ENCODE peak calls at places on chromosomes 16 and 17, in seven cellular contexts. E is A549, H is pancreas, Q is uterus, N is Panc1, G is A673, B is mesendoderm. V is an unnamed sample.
A peak's percentile ranks its signal among the peaks of the same experiment; 100 is the strongest.

GRCh38 chr17:17075037-17075755 is 32.9 kb downstream of the MPRIP start:
- DNase-seq in E (no peak), H (no peak), Q (peak; percentile 77), N (no peak), G (no peak), B (no peak), V (peak; percentile 75)

GRCh38 chr17:8392274-8392673 is 5.4 kb downstream of the RNF222 start:
- DNase-seq in E (no peak), H (no peak), Q (no peak), N (no peak), G (no peak), B (no peak), V (no peak)

GRCh38 chr17:43766413-43767052 is 7.9 kb upstream of the SOST start:
- DNase-seq in E (peak; percentile 76), H (no peak), Q (peak; percentile 61), N (no peak), G (peak; percentile 60), B (peak; percentile 62), V (no peak)

GRCh38 chr17:68314916-68315535 is 23.7 kb downstream of the ARSG start:
- DNase-seq in E (no peak), H (no peak), Q (no peak), N (no peak), G (no peak), B (no peak), V (no peak)

GRCh38 chr17:64148699-64149098 is 18.8 kb upstream of the ERN1 start:
- DNase-seq in E (peak; percentile 44), H (no peak), Q (no peak), N (no peak), G (peak; percentile 39), B (peak; percentile 56), V (no peak)

GRCh38 chr16:14005335-14005734 is 65.8 kb upstream of the MRTFB start:
- DNase-seq in E (no peak), H (no peak), Q (no peak), N (no peak), G (no peak), B (no peak), V (no peak)

GRCh38 chr16:53558665-53559064 is 55.7 kb upstream of the AKTIP start:
- DNase-seq in E (no peak), H (no peak), Q (no peak), N (no peak), G (no peak), B (no peak), V (no peak)

GRCh38 chr17:68511254-68511670 is 968 bp upstream of the PRKAR1A start:
- DNase-seq in E (no peak), H (no peak), Q (peak; percentile 70), N (no peak), G (no peak), B (no peak), V (no peak)

GRCh38 chr16:89722392-89723278 is 1.3 kb downstream of the ZNF276 start:
- DNase-seq in E (peak; percentile 78), H (peak; percentile 48), Q (peak; percentile 66), N (no peak), G (peak; percentile 68), B (peak; percentile 28), V (peak; percentile 91)

GRCh38 chr16:27246439-27246838 is 22.1 kb downstream of the NSMCE1 start:
- DNase-seq in E (no peak), H (no peak), Q (no peak), N (no peak), G (no peak), B (no peak), V (no peak)

GRCh38 chr16:9542165-9542755 is 450.8 kb downstream of the HAPSTR1 start:
- DNase-seq in E (no peak), H (no peak), Q (no peak), N (no peak), G (no peak), B (no peak), V (no peak)

DNA sequence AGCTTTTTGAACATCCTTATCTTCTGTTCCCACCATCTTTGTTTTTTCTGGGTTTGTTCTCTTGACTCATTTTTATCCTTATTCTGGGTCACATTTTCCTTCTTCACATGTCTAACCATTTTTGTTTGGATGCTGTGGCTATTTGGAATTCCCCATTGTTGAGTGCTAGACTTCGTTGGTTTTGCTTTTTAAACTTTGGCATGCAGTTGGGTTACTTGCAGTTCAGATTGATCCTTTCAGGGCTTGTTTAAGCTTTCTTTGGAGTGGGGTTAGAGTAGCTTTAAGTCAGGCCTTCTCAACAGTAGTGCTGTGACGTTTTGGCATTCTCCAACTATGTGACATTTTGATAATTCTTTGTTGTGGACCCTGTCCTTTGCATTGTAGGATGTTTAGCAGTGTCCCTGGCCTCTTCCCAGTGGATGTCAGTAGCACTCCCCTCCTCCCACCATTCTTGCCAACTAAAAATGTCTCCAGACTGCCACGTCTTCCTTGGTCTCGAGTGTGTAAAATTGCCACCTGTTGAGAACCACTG is 21.1 kb downstream of the PRMT7 start:
- DNase-seq in E (no peak), H (no peak), Q (no peak), N (no peak), G (no peak), B (no peak), V (no peak)
- H3K27ac ChIP-seq in E (no peak overlapping the region), H (no peak overlapping the region), Q (peak overlapping the region; percentile 9), N (no peak overlapping the region), G (peak overlapping the region; percentile 47), B (peak overlapping the region; percentile 33), V (no peak overlapping the region)

DNA sequence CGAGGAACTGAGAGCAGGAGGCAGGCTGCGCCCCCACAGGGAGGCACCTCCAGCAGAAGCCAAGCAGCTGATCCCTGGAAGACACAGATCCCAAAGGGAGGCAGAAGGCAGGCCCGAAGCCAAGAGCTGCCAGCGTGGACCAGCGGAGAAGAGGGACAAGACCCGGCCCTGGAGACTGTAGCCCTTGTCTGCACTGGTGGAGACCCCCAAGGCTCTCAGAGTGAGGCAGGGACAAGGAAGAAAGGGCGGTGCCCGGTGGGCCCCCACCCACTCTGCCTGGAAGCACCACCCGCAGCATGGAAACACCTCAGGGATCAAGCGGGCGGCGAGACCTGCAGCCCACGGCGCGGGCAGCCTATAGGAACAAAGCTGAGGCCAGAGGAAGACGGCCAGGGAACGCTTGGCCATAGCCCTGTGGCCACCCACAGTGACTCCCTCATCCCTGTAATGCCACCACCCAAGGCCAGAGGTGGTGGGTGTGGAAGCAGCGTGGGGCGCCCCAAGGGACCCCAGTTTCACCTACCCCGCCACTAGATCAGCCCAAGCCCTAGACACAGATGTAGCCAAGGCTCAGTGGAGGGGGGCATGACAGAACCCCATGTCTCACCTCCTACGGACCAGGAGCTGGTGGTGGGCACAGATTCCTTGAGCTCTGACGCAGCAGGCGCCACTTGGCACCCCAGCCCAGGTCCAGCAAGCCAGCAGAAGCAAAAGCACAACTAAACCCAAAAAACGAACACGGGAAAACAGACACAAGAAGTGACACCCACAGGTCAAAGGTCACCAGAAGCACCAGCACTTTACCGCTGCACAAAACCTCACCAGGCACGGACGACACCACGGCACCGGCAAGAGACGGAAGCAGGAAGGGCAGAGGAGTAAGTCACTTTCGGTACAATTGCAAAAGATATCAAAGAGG is 2.9 kb upstream of the SIRT7 start:
- DNase-seq in E (no peak), H (no peak), Q (no peak), N (no peak), G (no peak), B (no peak), V (no peak)
- H3K27ac ChIP-seq in E (no peak overlapping the region), H (no peak overlapping the region), Q (no peak overlapping the region), N (peak overlapping the region; percentile 59), G (peak overlapping the region; percentile 21), B (no peak overlapping the region), V (no peak overlapping the region)

DNA sequence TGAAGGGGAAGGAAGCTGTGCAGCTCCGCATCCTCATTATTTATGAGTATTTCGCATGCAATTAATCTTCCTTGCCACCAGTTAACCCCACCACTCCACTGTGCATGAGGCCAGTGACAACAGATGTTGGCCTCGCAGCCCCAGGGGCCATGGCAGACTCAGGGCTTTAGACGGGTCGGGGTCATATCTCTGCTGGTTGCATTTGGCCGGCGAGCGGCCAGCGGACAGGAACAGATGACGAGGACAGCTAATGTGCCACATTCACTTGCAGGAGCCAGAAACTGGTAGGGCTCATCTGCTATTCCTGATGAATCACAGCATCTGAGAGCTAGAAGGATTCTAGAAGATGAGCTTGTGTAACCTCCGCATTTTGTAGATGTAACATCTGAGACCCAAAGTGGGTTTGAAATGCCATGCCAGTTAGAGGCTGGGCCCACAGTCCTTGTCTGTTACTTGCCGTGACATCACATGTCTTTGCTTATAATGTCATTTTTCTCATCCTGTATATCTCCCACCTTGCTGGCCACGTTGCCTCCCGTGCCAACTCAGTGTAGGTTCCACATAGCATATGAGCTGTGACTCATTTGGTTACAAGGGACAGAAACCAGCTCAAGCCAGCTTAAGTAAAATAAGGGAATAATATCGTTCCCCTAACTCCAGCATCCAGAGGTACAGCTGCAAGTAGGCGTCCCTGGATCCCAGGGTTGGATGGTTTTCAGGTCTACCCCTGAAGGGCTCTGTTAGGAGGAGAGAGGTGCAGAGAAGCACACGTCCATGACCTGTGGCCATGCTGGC is 137.2 kb downstream of the SNX29 start:
- DNase-seq in E (no peak), H (no peak), Q (no peak), N (no peak), G (no peak), B (no peak), V (no peak)
- H3K27ac ChIP-seq in E (no peak overlapping the region), H (no peak overlapping the region), Q (no peak overlapping the region), N (no peak overlapping the region), G (no peak overlapping the region), B (no peak overlapping the region), V (no peak overlapping the region)

GRCh38 chr17:42411905-42412679 is 11.0 kb downstream of the CAVIN1 start:
- DNase-seq in E (no peak), H (no peak), Q (no peak), N (no peak), G (no peak), B (no peak), V (no peak)

GRCh38 chr17:42408076-42408475 is 15.0 kb downstream of the CAVIN1 start:
- DNase-seq in E (no peak), H (no peak), Q (no peak), N (no peak), G (peak; percentile 61), B (no peak), V (no peak)

GRCh38 chr17:42411321-42411820 is 11.7 kb downstream of the CAVIN1 start:
- DNase-seq in E (no peak), H (no peak), Q (no peak), N (no peak), G (no peak), B (no peak), V (no peak)

GRCh38 chr17:42407289-42407836 is 15.7 kb downstream of the CAVIN1 start:
- DNase-seq in E (peak; percentile 89), H (peak; percentile 91), Q (peak; percentile 89), N (no peak), G (peak; percentile 73), B (peak; percentile 77), V (peak; percentile 87)

DNA sequence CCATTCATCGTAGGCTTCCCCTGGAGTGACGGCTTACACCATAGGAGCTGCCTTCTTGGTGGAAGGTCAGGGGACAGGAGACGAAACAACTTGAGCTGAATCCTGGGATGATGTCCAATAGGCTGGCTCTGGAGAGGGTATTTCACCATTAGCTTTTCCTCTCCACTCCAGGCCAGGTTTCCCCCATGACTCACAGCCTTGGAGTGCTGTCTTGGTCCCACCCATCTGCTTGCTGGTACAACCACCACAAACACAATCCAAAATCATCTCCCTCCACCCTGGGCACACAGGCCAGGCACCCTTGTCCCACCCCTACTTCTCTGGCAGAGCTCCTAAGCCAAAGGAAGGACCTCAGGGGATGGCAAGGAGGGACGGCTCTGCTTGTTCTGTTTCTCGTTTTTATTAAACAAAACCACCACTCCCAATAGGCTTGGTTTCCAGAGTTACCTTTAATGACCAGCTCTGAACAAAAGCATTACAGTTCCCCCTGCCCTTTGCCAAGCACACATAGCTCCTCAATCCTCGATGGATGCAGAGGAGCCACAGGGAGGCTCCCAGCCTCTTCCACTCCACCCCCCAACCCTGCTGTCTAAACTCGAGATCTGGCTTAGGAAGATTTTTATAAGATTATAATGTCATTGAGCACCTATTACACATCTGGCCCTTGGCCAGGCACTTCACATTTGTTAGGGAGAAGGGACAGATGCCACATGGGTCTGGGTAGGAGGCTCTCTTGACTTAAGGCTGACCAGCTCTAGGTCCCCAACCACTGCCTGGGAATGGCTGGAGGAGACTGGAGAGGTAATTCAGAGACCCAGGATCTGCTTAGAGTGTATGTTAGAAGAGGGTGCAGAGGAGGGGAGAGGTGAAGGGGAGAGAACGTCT is 13.3 kb downstream of the CAVIN1 start:
- DNase-seq in E (peak; percentile 89), H (no peak), Q (peak; percentile 89), N (no peak), G (no peak), B (no peak), V (peak; percentile 79)
- H3K27ac ChIP-seq in E (peak overlapping the region; percentile 79), H (no peak overlapping the region), Q (peak overlapping the region; percentile 91), N (peak overlapping the region; percentile 75), G (no peak overlapping the region), B (no peak overlapping the region), V (peak overlapping the region; percentile 94)